ENCODE peak calls at places on chromosomes 4 and X, in five cellular contexts. S, D, Y, L and V are unnamed samples. For H3K4me1, the result is how much of the 10 kb centered on the place peaks cover.

GRCh38 chr4:95165926-95166524 is 382.7 kb downstream of the UNC5C start:
- DNase-seq in L (no peak), S (no peak), Y (no peak), D (peak), V (peak)

GRCh38 chrX:15952212-15952611 is 97.6 kb upstream of the AP1S2 start:
- DNase-seq in D (no peak), Y (no peak), S (no peak), L (no peak), V (no peak)

GRCh38 chrX:85037114-85037513 is 33.4 kb downstream of the APOOL start:
- DNase-seq in S (no peak), D (no peak), L (no peak), Y (no peak), V (no peak)

GRCh38 chrX:14347523-14347922 is 181.8 kb upstream of the GLRA2 start:
- DNase-seq in Y (no peak), S (no peak), L (no peak), D (no peak), V (no peak)

GRCh38 chr4:56655627-56656345 is 25.3 kb downstream of the HOPX start:
- DNase-seq in Y (no peak), D (peak), S (peak), L (peak), V (no peak)

GRCh38 chr4:124144302-124144701 is 568.2 kb downstream of the ANKRD50 start:
- DNase-seq in L (no peak), Y (no peak), S (no peak), D (no peak), V (no peak)

GRCh38 chr4:147760176-147760575 is 28.3 kb downstream of the ARHGAP10 start:
- DNase-seq in Y (no peak), S (no peak), L (no peak), D (peak), V (no peak)

GRCh38 chr4:40199999-40200880 is 3.4 kb downstream of the RHOH start:
- DNase-seq in D (no peak), Y (no peak), L (no peak), S (no peak), V (peak)

GRCh38 chr4:128477540-128477939 is 189.9 kb upstream of the PGRMC2 start:
- DNase-seq in D (no peak), Y (no peak), L (no peak), S (no peak), V (no peak)

GRCh38 chr4:55397024-55397520 is 1.3 kb downstream of the TMEM165 start:
- DNase-seq in Y (no peak), S (no peak), L (peak), D (no peak), V (no peak)

GRCh38 chr4:99202094-99202493 is 17.0 kb downstream of the ADH6 start:
- DNase-seq in L (no peak), S (no peak), Y (no peak), D (no peak), V (no peak)
- H3K27ac ChIP-seq in L (peak), S (no peak), Y (peak), D (no peak), V (no peak)

DNA sequence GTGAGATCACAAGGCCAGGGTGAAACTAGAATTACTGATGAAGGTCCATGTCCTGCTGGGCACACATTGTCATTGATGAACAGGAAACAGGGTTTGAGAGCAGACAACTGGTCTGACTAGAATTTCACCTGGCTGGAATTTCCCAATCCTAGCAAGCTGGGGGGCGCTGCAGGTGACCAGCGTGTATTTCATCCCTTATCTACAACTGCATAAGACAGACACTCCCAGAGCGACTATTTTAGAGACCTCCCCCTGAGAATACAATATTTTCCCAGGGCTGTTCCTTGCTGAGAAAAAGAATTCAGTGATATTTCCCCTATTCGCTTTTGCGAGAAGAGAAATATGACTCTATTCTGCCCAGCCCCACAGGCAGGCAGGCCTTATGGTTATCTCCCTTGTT is 432.6 kb upstream of the GALNT7 start:
- DNase-seq in Y (no peak), D (no peak), S (no peak), L (no peak), V (no peak)
- H3K4me3 ChIP-seq in Y (no peak), D (no peak), S (no peak), L (no peak), V (no peak)

GRCh38 chr4:627751-628150 is 2.4 kb downstream of the PDE6B start:
- DNase-seq in S (no peak), Y (peak), D (no peak), L (no peak), V (no peak)
- H3K4me1 ChIP-seq in S (under half), Y (under half), D (under half), L (under half), V (under half)

DNA sequence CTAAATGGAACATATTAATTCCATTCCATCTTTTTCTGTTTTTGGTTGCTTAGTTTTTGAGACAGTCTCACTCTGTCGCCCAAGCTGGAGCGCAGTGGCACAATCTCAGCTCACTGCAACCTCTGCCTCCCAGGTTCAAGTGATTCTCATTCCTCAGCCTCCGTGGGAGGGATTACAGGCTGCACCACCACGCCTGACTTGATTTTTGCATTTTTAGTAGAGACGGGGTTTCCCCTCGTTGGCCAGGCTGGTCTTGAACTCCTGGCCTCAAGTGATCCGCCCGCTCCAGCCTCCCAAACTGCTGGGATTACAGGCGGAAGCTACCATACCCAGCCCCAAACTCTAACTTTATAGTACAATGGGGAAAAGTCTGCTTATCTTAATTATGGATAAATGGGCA is 11.2 kb downstream of the HNRNPD start:
- DNase-seq in L (no peak), D (no peak), S (no peak), Y (no peak), V (no peak)
- H3K27ac ChIP-seq in L (no peak), D (no peak), S (no peak), Y (no peak), V (no peak)

GRCh38 chr4:5863461-5864113 is 29.3 kb downstream of the CRMP1 start:
- DNase-seq in L (no peak), S (no peak), D (no peak), Y (no peak), V (no peak)

GRCh38 chr4:5857199-5857598 is 35.7 kb downstream of the CRMP1 start:
- DNase-seq in D (no peak), S (no peak), L (no peak), Y (no peak), V (no peak)

GRCh38 chr4:5852806-5853205 is 40.1 kb downstream of the CRMP1 start:
- DNase-seq in D (no peak), L (no peak), Y (no peak), S (no peak), V (no peak)

GRCh38 chr4:5858020-5858769 is 34.7 kb downstream of the CRMP1 start:
- DNase-seq in L (no peak), D (no peak), Y (no peak), S (no peak), V (no peak)
- H3K4me3 ChIP-seq in L (no peak), D (no peak), Y (no peak), S (no peak), V (no peak)